ENCODE peak calls at places on chromosomes 16 and 17, in eight cellular contexts. K is naive thymus-derived CD4-positive, alpha-beta T cell; S is right cardiac atrium; J is heart left ventricle; A is A673; X is heart right ventricle; W is endodermal cell; O is fibroblast of lung. P is an unnamed sample.

GRCh38 chr16:11361043-11361442 is 15.8 kb downstream of the RMI2 start:
- DNase-seq in K (no peak), S (no peak), J (no peak), A (peak; percentile 36), X (no peak), W (no peak), O (peak; percentile 46), P (no peak)

GRCh38 chr16:181668-182021 is 1.4 kb downstream of the HBQ1 start:
- DNase-seq in K (no peak), S (no peak), J (no peak), A (no peak), X (no peak), W (no peak), O (no peak), P (no peak)

GRCh38 chr17:17091276-17091675 is 49.0 kb downstream of the MPRIP start:
- DNase-seq in K (no peak), S (no peak), J (no peak), A (no peak), X (no peak), W (no peak), O (no peak), P (no peak)

GRCh38 chr17:48548687-48549621 is 4.0 kb upstream of the HOXB2 start:
- DNase-seq in K (no peak), S (no peak), J (no peak), A (no peak), X (no peak), W (no peak), O (peak; percentile 51), P (no peak)

GRCh38 chr17:13346996-13347762 is 254.6 kb downstream of the HS3ST3A1 start:
- DNase-seq in K (no peak), S (no peak), J (peak; percentile 30), A (peak; percentile 9), X (no peak), W (no peak), O (peak; percentile 92), P (peak; percentile 76)

GRCh38 chr17:43994272-43995149 is 9.9 kb upstream of the NAGS start:
- DNase-seq in K (peak; percentile 66), S (peak; percentile 73), J (peak; percentile 68), A (peak; percentile 66), X (peak; percentile 54), W (peak; percentile 94), O (peak; percentile 63), P (peak; percentile 74)

GRCh38 chr17:22217135-22217534 is 524.8 kb downstream of the KCNJ18 start:
- DNase-seq in K (no peak), S (no peak), J (no peak), A (no peak), X (no peak), W (no peak), O (no peak), P (no peak)

GRCh38 chr16:83402160-83402794 is 405.5 kb upstream of the HSBP1 start:
- DNase-seq in K (no peak), S (no peak), J (no peak), A (no peak), X (no peak), W (peak; percentile 58), O (no peak), P (no peak)

GRCh38 chr16:79317521-79317920 is 283.0 kb downstream of the MAF start:
- DNase-seq in K (no peak), S (no peak), J (no peak), A (no peak), X (no peak), W (peak; percentile 58), O (no peak), P (no peak)

GRCh38 chr17:71791311-71791710 is 329.5 kb upstream of the SOX9 start:
- DNase-seq in K (no peak), S (no peak), J (no peak), A (no peak), X (no peak), W (no peak), O (no peak), P (no peak)

GRCh38 chr16:54493076-54493475 is 206.5 kb upstream of the IRX3 start:
- DNase-seq in K (no peak), S (no peak), J (no peak), A (no peak), X (no peak), W (no peak), O (peak; percentile 18), P (peak; percentile 52)

GRCh38 chr16:14003119-14003570 is 68.0 kb upstream of the MRTFB start:
- DNase-seq in K (no peak), S (peak; percentile 70), J (peak; percentile 83), A (peak; percentile 87), X (peak; percentile 80), W (peak; percentile 86), O (peak; percentile 48), P (peak; percentile 36)

GRCh38 chr16:27179500-27180072 is 23.7 kb upstream of the KDM8 start:
- DNase-seq in K (peak; percentile 91), S (peak; percentile 89), J (peak; percentile 86), A (peak; percentile 83), X (peak; percentile 84), W (peak; percentile 96), O (peak; percentile 66), P (peak; percentile 67)

GRCh38 chr17:65509032-65509431 is 52.4 kb downstream of the AXIN2 start:
- DNase-seq in K (no peak), S (no peak), J (no peak), A (no peak), X (no peak), W (no peak), O (no peak), P (no peak)

GRCh38 chr17:74979408-74980146 is 7.0 kb upstream of the HID1 start:
- DNase-seq in K (no peak), S (no peak), J (no peak), A (no peak), X (no peak), W (peak; percentile 43), O (no peak), P (no peak)

GRCh38 chr16:53094013-53094630 is 39.3 kb downstream of the CHD9 start:
- DNase-seq in K (no peak), S (peak; percentile 75), J (peak; percentile 81), A (peak; percentile 98), X (peak; percentile 52), W (no peak), O (no peak), P (peak; percentile 71)

GRCh38 chr17:57628421-57628820 is 116.7 kb downstream of the CCDC182 start:
- DNase-seq in K (no peak), S (no peak), J (no peak), A (no peak), X (no peak), W (no peak), O (no peak), P (no peak)

GRCh38 chr17:34370997-34371395 is 8.0 kb upstream of the CCL1 start:
- DNase-seq in K (no peak), S (no peak), J (no peak), A (no peak), X (no peak), W (peak; percentile 40), O (no peak), P (no peak)

DNA sequence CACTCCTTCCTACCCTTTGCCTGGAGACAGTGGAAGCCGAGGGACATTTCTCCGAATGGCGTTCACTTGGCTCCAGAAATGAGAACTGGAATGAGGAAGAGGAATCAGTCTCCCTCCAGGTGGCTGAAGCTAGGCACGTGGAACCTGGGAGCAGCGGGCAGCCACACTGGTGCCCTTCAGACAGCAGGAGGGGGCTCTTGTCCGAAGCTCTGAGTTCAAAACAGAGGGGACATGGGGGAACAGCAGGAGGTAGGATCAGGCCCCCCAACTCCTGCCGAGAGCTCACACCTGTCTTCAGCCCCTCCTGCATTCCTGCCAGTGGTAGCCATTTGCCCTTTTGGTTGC is 41.5 kb downstream of the TMEM235 start:
- DNase-seq in K (no peak), S (no peak), J (no peak), A (no peak), X (no peak), W (no peak), O (no peak), P (no peak)
- H3K4me3 ChIP-seq in K (no peak overlapping the region), S (no peak overlapping the region), J (no peak overlapping the region), A (no peak overlapping the region), X (no peak overlapping the region), W (peak overlapping the region; percentile 48), O (no peak overlapping the region), P (no peak overlapping the region)

GRCh38 chr16:65515193-65515592 is 393.3 kb upstream of the CDH11 start:
- DNase-seq in K (no peak), S (no peak), J (no peak), A (no peak), X (no peak), W (no peak), O (no peak), P (no peak)
- H3K27me3 ChIP-seq in K (no peaks in the 10 kb centered on the region), S (no peaks in the 10 kb centered on the region), J (no peaks in the 10 kb centered on the region), A (no peaks in the 10 kb centered on the region), X (no peaks in the 10 kb centered on the region), W (no peaks in the 10 kb centered on the region), O (no peaks in the 10 kb centered on the region), P (no peaks in the 10 kb centered on the region)

GRCh38 chr16:84789431-84789830 is 30.4 kb upstream of the CRISPLD2 start:
- DNase-seq in K (no peak), S (no peak), J (no peak), A (no peak), X (no peak), W (no peak), O (no peak), P (no peak)

GRCh38 chr16:84791088-84791487 is 28.7 kb upstream of the CRISPLD2 start:
- DNase-seq in K (no peak), S (no peak), J (no peak), A (no peak), X (no peak), W (no peak), O (peak; percentile 42), P (no peak)

GRCh38 chr16:84786605-84787302 is 33.0 kb upstream of the CRISPLD2 start:
- DNase-seq in K (no peak), S (no peak), J (no peak), A (no peak), X (no peak), W (no peak), O (no peak), P (no peak)

GRCh38 chr16:84790291-84790690 is 29.5 kb upstream of the CRISPLD2 start:
- DNase-seq in K (no peak), S (no peak), J (no peak), A (no peak), X (no peak), W (no peak), O (no peak), P (no peak)

GRCh38 chr16:84788968-84789371 is 30.8 kb upstream of the CRISPLD2 start:
- DNase-seq in K (no peak), S (no peak), J (no peak), A (no peak), X (no peak), W (no peak), O (no peak), P (no peak)
- H3K4me3 ChIP-seq in K (no peak overlapping the region), S (no peak overlapping the region), J (no peak overlapping the region), A (no peak overlapping the region), X (no peak overlapping the region), W (no peak overlapping the region), O (no peak overlapping the region), P (no peak overlapping the region)

GRCh38 chr17:81806461-81807209 is 2.7 kb downstream of the GCGR start:
- DNase-seq in K (no peak), S (no peak), J (no peak), A (no peak), X (no peak), W (no peak), O (no peak), P (no peak)
- H3K27me3 ChIP-seq in K (no peaks in the 10 kb centered on the region), S (no peaks in the 10 kb centered on the region), J (peaks cover 35% of the 10 kb centered on the region), A (peaks cover 80% of the 10 kb centered on the region), X (peaks cover 34% of the 10 kb centered on the region), W (peaks cover 64% of the 10 kb centered on the region), O (peaks cover 48% of the 10 kb centered on the region), P (peaks cover 84% of the 10 kb centered on the region)

P was measured in MG63.